ENCODE peak calls at places on chromosomes 16 and 17, in eight cellular contexts. One of them, this sample, is unnamed.

GRCh38 chr16:2857451-2858244 is at the start of gene PRSS22:
- DNase-seq in stomach: peak; percentile 87
- DNase-seq in A549: no peak
- DNase-seq in CD8-positive, alpha-beta memory T cell: peak; percentile 20
- DNase-seq in thoracic aorta: no peak
- DNase-seq in CD8-positive, alpha-beta T cell: no peak
- DNase-seq in left lung: peak; percentile 86
- DNase-seq in heart right ventricle: no peak
- DNase-seq in this sample: no peak

GRCh38 chr16:61834082-61834481 is 202.2 kb downstream of the CDH8 start:
- DNase-seq in stomach: no peak
- DNase-seq in A549: no peak
- DNase-seq in CD8-positive, alpha-beta memory T cell: no peak
- DNase-seq in thoracic aorta: no peak
- DNase-seq in CD8-positive, alpha-beta T cell: no peak
- DNase-seq in left lung: no peak
- DNase-seq in heart right ventricle: no peak
- DNase-seq in this sample: no peak

GRCh38 chr17:5355416-5356129 is 63.9 kb downstream of the NUP88 start:
- DNase-seq in stomach: no peak
- DNase-seq in A549: no peak
- DNase-seq in CD8-positive, alpha-beta memory T cell: no peak
- DNase-seq in thoracic aorta: no peak
- DNase-seq in CD8-positive, alpha-beta T cell: no peak
- DNase-seq in left lung: no peak
- DNase-seq in heart right ventricle: no peak
- DNase-seq in this sample: no peak

GRCh38 chr17:80782536-80783427 is 208.9 kb upstream of the CHMP6 start:
- DNase-seq in stomach: no peak
- DNase-seq in A549: peak; percentile 50
- DNase-seq in CD8-positive, alpha-beta memory T cell: peak; percentile 66
- DNase-seq in thoracic aorta: no peak
- DNase-seq in CD8-positive, alpha-beta T cell: peak; percentile 63
- DNase-seq in left lung: no peak
- DNase-seq in heart right ventricle: no peak
- DNase-seq in this sample: peak; percentile 82

GRCh38 chr17:65659512-65659911 is 98.1 kb upstream of the AXIN2 start:
- DNase-seq in stomach: no peak
- DNase-seq in A549: no peak
- DNase-seq in CD8-positive, alpha-beta memory T cell: no peak
- DNase-seq in thoracic aorta: no peak
- DNase-seq in CD8-positive, alpha-beta T cell: no peak
- DNase-seq in left lung: no peak
- DNase-seq in heart right ventricle: no peak
- DNase-seq in this sample: no peak

GRCh38 chr17:1206016-1206787 is 26.4 kb upstream of the ABR start:
- DNase-seq in stomach: no peak
- DNase-seq in A549: no peak
- DNase-seq in CD8-positive, alpha-beta memory T cell: no peak
- DNase-seq in thoracic aorta: no peak
- DNase-seq in CD8-positive, alpha-beta T cell: no peak
- DNase-seq in left lung: peak; percentile 47
- DNase-seq in heart right ventricle: no peak
- DNase-seq in this sample: no peak

GRCh38 chr17:31405941-31406371 is 14.5 kb downstream of the RAB11FIP4 start:
- DNase-seq in stomach: no peak
- DNase-seq in A549: no peak
- DNase-seq in CD8-positive, alpha-beta memory T cell: no peak
- DNase-seq in thoracic aorta: no peak
- DNase-seq in CD8-positive, alpha-beta T cell: no peak
- DNase-seq in left lung: no peak
- DNase-seq in heart right ventricle: no peak
- DNase-seq in this sample: no peak

GRCh38 chr17:63433746-63434591 is 12.1 kb downstream of the CYB561 start:
- DNase-seq in stomach: peak; percentile 87
- DNase-seq in A549: no peak
- DNase-seq in CD8-positive, alpha-beta memory T cell: no peak
- DNase-seq in thoracic aorta: peak; percentile 70
- DNase-seq in CD8-positive, alpha-beta T cell: no peak
- DNase-seq in left lung: peak; percentile 83
- DNase-seq in heart right ventricle: peak; percentile 78
- DNase-seq in this sample: no peak

GRCh38 chr17:60173304-60173807 is 23.6 kb downstream of the CA4 start:
- DNase-seq in stomach: no peak
- DNase-seq in A549: no peak
- DNase-seq in CD8-positive, alpha-beta memory T cell: no peak
- DNase-seq in thoracic aorta: no peak
- DNase-seq in CD8-positive, alpha-beta T cell: no peak
- DNase-seq in left lung: no peak
- DNase-seq in heart right ventricle: no peak
- DNase-seq in this sample: no peak

GRCh38 chr17:77735341-77736206 is 222.9 kb upstream of the TNRC6C start:
- DNase-seq in stomach: peak; percentile 40
- DNase-seq in A549: no peak
- DNase-seq in CD8-positive, alpha-beta memory T cell: no peak
- DNase-seq in thoracic aorta: peak; percentile 41
- DNase-seq in CD8-positive, alpha-beta T cell: no peak
- DNase-seq in left lung: no peak
- DNase-seq in heart right ventricle: peak; percentile 78
- DNase-seq in this sample: no peak

GRCh38 chr17:41739661-41740352 is 5.4 kb upstream of the HAP1 start:
- DNase-seq in stomach: no peak
- DNase-seq in A549: peak; percentile 56
- DNase-seq in CD8-positive, alpha-beta memory T cell: no peak
- DNase-seq in thoracic aorta: no peak
- DNase-seq in CD8-positive, alpha-beta T cell: no peak
- DNase-seq in left lung: no peak
- DNase-seq in heart right ventricle: no peak
- DNase-seq in this sample: no peak

GRCh38 chr17:77933777-77934398 is 24.6 kb upstream of the TNRC6C start:
- DNase-seq in stomach: no peak
- DNase-seq in A549: no peak
- DNase-seq in CD8-positive, alpha-beta memory T cell: no peak
- DNase-seq in thoracic aorta: no peak
- DNase-seq in CD8-positive, alpha-beta T cell: no peak
- DNase-seq in left lung: no peak
- DNase-seq in heart right ventricle: no peak
- DNase-seq in this sample: no peak

GRCh38 chr17:66850692-66851091 is 15.8 kb downstream of the CACNG5 start:
- DNase-seq in stomach: no peak
- DNase-seq in A549: no peak
- DNase-seq in CD8-positive, alpha-beta memory T cell: no peak
- DNase-seq in thoracic aorta: no peak
- DNase-seq in CD8-positive, alpha-beta T cell: no peak
- DNase-seq in left lung: no peak
- DNase-seq in heart right ventricle: no peak
- DNase-seq in this sample: no peak

GRCh38 chr17:14298221-14298994 is 2.5 kb upstream of the HS3ST3B1 start:
- DNase-seq in stomach: no peak
- DNase-seq in A549: no peak
- DNase-seq in CD8-positive, alpha-beta memory T cell: no peak
- DNase-seq in thoracic aorta: no peak
- DNase-seq in CD8-positive, alpha-beta T cell: no peak
- DNase-seq in left lung: no peak
- DNase-seq in heart right ventricle: no peak
- DNase-seq in this sample: no peak

GRCh38 chr16:77169650-77170236 is 21.2 kb upstream of the MON1B start:
- DNase-seq in stomach: peak; percentile 47
- DNase-seq in A549: peak; percentile 33
- DNase-seq in CD8-positive, alpha-beta memory T cell: no peak
- DNase-seq in thoracic aorta: no peak
- DNase-seq in CD8-positive, alpha-beta T cell: peak; percentile 30
- DNase-seq in left lung: no peak
- DNase-seq in heart right ventricle: peak; percentile 32
- DNase-seq in this sample: peak; percentile 63

GRCh38 chr17:30930495-30930894 is 8.8 kb downstream of the ADAP2 start:
- DNase-seq in stomach: peak; percentile 87
- DNase-seq in A549: no peak
- DNase-seq in CD8-positive, alpha-beta memory T cell: no peak
- DNase-seq in thoracic aorta: no peak
- DNase-seq in CD8-positive, alpha-beta T cell: no peak
- DNase-seq in left lung: no peak
- DNase-seq in heart right ventricle: no peak
- DNase-seq in this sample: no peak

GRCh38 chr17:72349508-72350472 is 229.0 kb downstream of the SOX9 start:
- DNase-seq in stomach: no peak
- DNase-seq in A549: no peak
- DNase-seq in CD8-positive, alpha-beta memory T cell: no peak
- DNase-seq in thoracic aorta: no peak
- DNase-seq in CD8-positive, alpha-beta T cell: no peak
- DNase-seq in left lung: no peak
- DNase-seq in heart right ventricle: no peak
- DNase-seq in this sample: no peak

GRCh38 chr16:29848420-29849297 is 14.4 kb downstream of the CDIPT start:
- DNase-seq in stomach: peak; percentile 81
- DNase-seq in A549: peak; percentile 81
- DNase-seq in CD8-positive, alpha-beta memory T cell: peak; percentile 79
- DNase-seq in thoracic aorta: no peak
- DNase-seq in CD8-positive, alpha-beta T cell: peak; percentile 84
- DNase-seq in left lung: peak; percentile 97
- DNase-seq in heart right ventricle: peak; percentile 68
- DNase-seq in this sample: peak; percentile 79

GRCh38 chr17:50067996-50068395 is 12.1 kb downstream of the ITGA3 start:
- DNase-seq in stomach: no peak
- DNase-seq in A549: no peak
- DNase-seq in CD8-positive, alpha-beta memory T cell: no peak
- DNase-seq in thoracic aorta: no peak
- DNase-seq in CD8-positive, alpha-beta T cell: no peak
- DNase-seq in left lung: no peak
- DNase-seq in heart right ventricle: no peak
- DNase-seq in this sample: no peak

GRCh38 chr16:1488054-1488601 is 616 bp downstream of the PTX4 start:
- DNase-seq in stomach: no peak
- DNase-seq in A549: no peak
- DNase-seq in CD8-positive, alpha-beta memory T cell: no peak
- DNase-seq in thoracic aorta: no peak
- DNase-seq in CD8-positive, alpha-beta T cell: no peak
- DNase-seq in left lung: peak; percentile 75
- DNase-seq in heart right ventricle: no peak
- DNase-seq in this sample: no peak

GRCh38 chr17:71032746-71033273 is 863.5 kb downstream of the KCNJ2 start:
- DNase-seq in stomach: no peak
- DNase-seq in A549: no peak
- DNase-seq in CD8-positive, alpha-beta memory T cell: no peak
- DNase-seq in thoracic aorta: no peak
- DNase-seq in CD8-positive, alpha-beta T cell: no peak
- DNase-seq in left lung: no peak
- DNase-seq in heart right ventricle: no peak
- DNase-seq in this sample: no peak

GRCh38 chr16:66426112-66427035 is 721 bp upstream of the BEAN1 start:
- DNase-seq in stomach: no peak
- DNase-seq in A549: no peak
- DNase-seq in CD8-positive, alpha-beta memory T cell: peak; percentile 11
- DNase-seq in thoracic aorta: no peak
- DNase-seq in CD8-positive, alpha-beta T cell: no peak
- DNase-seq in left lung: no peak
- DNase-seq in heart right ventricle: no peak
- DNase-seq in this sample: no peak

GRCh38 chr17:68621065-68621464 is 19.9 kb upstream of the FAM20A start:
- DNase-seq in stomach: no peak
- DNase-seq in A549: no peak
- DNase-seq in CD8-positive, alpha-beta memory T cell: no peak
- DNase-seq in thoracic aorta: no peak
- DNase-seq in CD8-positive, alpha-beta T cell: no peak
- DNase-seq in left lung: no peak
- DNase-seq in heart right ventricle: no peak
- DNase-seq in this sample: no peak

DNA sequence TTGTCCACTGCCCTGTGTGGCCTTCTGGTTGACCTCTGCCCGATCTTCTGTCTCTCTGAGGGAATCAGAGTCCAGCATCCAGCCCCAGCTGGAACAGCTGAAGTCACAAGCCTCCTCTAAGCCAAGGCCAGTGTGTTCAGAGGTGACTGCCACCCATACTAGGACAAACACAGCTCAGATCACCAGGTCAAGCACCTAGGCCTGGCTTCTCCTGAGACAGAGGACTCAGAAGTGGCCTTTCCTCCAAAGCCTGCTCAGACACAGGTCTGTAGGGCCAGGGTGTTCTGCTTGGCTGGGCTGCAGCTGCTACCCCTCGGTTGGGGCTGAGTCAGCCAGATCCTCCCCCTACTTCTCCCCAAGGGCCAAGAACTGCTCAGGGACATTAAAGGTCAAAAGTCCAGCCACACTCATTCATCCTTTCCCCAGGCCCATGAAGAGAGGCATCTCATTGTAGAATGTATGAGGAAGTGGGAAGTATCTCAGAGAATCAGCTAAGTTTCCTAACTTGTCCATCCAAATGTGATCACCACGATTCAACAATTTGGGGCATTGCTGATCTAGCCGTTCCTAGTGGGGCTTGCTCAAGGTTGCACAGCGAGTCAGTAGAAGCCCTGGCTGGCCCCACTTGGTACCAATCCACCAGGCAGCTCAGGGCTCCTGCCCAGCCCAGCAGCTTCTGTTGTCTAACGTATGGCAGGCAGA is 7.6 kb downstream of the SLC46A1 start:
- DNase-seq in stomach: no peak
- DNase-seq in A549: no peak
- DNase-seq in CD8-positive, alpha-beta memory T cell: no peak
- DNase-seq in thoracic aorta: no peak
- DNase-seq in CD8-positive, alpha-beta T cell: no peak
- DNase-seq in left lung: no peak
- DNase-seq in heart right ventricle: no peak
- DNase-seq in this sample: no peak
- H3K27ac ChIP-seq in stomach: no peak overlapping the region
- H3K27ac ChIP-seq in A549: no peak overlapping the region
- H3K27ac ChIP-seq in CD8-positive, alpha-beta memory T cell: no peak overlapping the region
- H3K27ac ChIP-seq in thoracic aorta: no peak overlapping the region
- H3K27ac ChIP-seq in CD8-positive, alpha-beta T cell: no peak overlapping the region
- H3K27ac ChIP-seq in left lung: no peak overlapping the region
- H3K27ac ChIP-seq in heart right ventricle: peak overlapping the region; percentile 2
- H3K27ac ChIP-seq in this sample: no peak overlapping the region

GRCh38 chr17:40175928-40176327 is 1.3 kb upstream of the RAPGEFL1 start:
- DNase-seq in stomach: no peak
- DNase-seq in A549: no peak
- DNase-seq in CD8-positive, alpha-beta memory T cell: no peak
- DNase-seq in thoracic aorta: no peak
- DNase-seq in CD8-positive, alpha-beta T cell: no peak
- DNase-seq in left lung: no peak
- DNase-seq in heart right ventricle: no peak
- DNase-seq in this sample: no peak
- H3K4me1 ChIP-seq in stomach: peaks cover 40% of the 10 kb centered on the region
- H3K4me1 ChIP-seq in A549: peaks cover 26% of the 10 kb centered on the region
- H3K4me1 ChIP-seq in CD8-positive, alpha-beta memory T cell: peaks cover 10% of the 10 kb centered on the region
- H3K4me1 ChIP-seq in thoracic aorta: peaks cover 9% of the 10 kb centered on the region
- H3K4me1 ChIP-seq in CD8-positive, alpha-beta T cell: peaks cover 12% of the 10 kb centered on the region
- H3K4me1 ChIP-seq in left lung: peaks cover 14% of the 10 kb centered on the region
- H3K4me1 ChIP-seq in heart right ventricle: peaks cover 14% of the 10 kb centered on the region
- H3K4me1 ChIP-seq in this sample: peaks cover 19% of the 10 kb centered on the region

GRCh38 chr17:79534851-79535727 is 75.8 kb downstream of the RBFOX3 start:
- DNase-seq in stomach: no peak
- DNase-seq in A549: no peak
- DNase-seq in CD8-positive, alpha-beta memory T cell: no peak
- DNase-seq in thoracic aorta: no peak
- DNase-seq in CD8-positive, alpha-beta T cell: no peak
- DNase-seq in left lung: peak; percentile 58
- DNase-seq in heart right ventricle: no peak
- DNase-seq in this sample: no peak
- H3K27ac ChIP-seq in stomach: no peak overlapping the region
- H3K27ac ChIP-seq in A549: no peak overlapping the region
- H3K27ac ChIP-seq in CD8-positive, alpha-beta memory T cell: no peak overlapping the region
- H3K27ac ChIP-seq in thoracic aorta: no peak overlapping the region
- H3K27ac ChIP-seq in CD8-positive, alpha-beta T cell: no peak overlapping the region
- H3K27ac ChIP-seq in left lung: no peak overlapping the region
- H3K27ac ChIP-seq in heart right ventricle: no peak overlapping the region
- H3K27ac ChIP-seq in this sample: no peak overlapping the region

GRCh38 chr16:69613283-69614154 is 47.8 kb downstream of the NFAT5 start:
- DNase-seq in stomach: no peak
- DNase-seq in A549: no peak
- DNase-seq in CD8-positive, alpha-beta memory T cell: no peak
- DNase-seq in thoracic aorta: no peak
- DNase-seq in CD8-positive, alpha-beta T cell: no peak
- DNase-seq in left lung: no peak
- DNase-seq in heart right ventricle: no peak
- DNase-seq in this sample: no peak
- H3K4me1 ChIP-seq in stomach: peaks cover 5% of the 10 kb centered on the region
- H3K4me1 ChIP-seq in A549: peaks cover 50% of the 10 kb centered on the region
- H3K4me1 ChIP-seq in CD8-positive, alpha-beta memory T cell: peaks cover 8% of the 10 kb centered on the region
- H3K4me1 ChIP-seq in thoracic aorta: peaks cover 62% of the 10 kb centered on the region
- H3K4me1 ChIP-seq in CD8-positive, alpha-beta T cell: peaks cover 8% of the 10 kb centered on the region
- H3K4me1 ChIP-seq in left lung: peaks cover 15% of the 10 kb centered on the region
- H3K4me1 ChIP-seq in heart right ventricle: peaks cover 58% of the 10 kb centered on the region
- H3K4me1 ChIP-seq in this sample: peaks cover 12% of the 10 kb centered on the region

This sample was measured in CD4-positive, CD25-positive, alpha-beta regulatory T cell.